ENCODE peak calls at places on chromosomes 2 and 18, in seven cellular contexts. A is anterior cingulate cortex; T is ELR; I is stimulated activated CD8-positive, alpha-beta memory T cell treated with anti-CD3 and anti-CD28 coated beads, Interleukin-15, amount 100 ng/mL, for 24 hours; M is breast epithelium; O is T-helper 2 cell; L is A549. K is an unnamed sample.

GRCh38 chr2:25265802-25266201 is 75.9 kb downstream of the DNMT3A start:
- DNase-seq in A (no peak), T (no peak), I (no peak), M (no peak), O (no peak), L (no peak), K (peak; percentile 8)

GRCh38 chr2:85199692-85200091 is 66.5 kb downstream of the TCF7L1 start:
- DNase-seq in A (no peak), T (no peak), I (no peak), M (no peak), O (no peak), L (no peak), K (no peak)

GRCh38 chr2:238418196-238418998 is 8.3 kb upstream of the ASB1 start:
- DNase-seq in A (no peak), T (no peak), I (no peak), M (peak; percentile 74), O (no peak), L (no peak), K (no peak)

GRCh38 chr2:109422071-109422757 is 191.6 kb downstream of the SEPTIN10 start:
- DNase-seq in A (no peak), T (no peak), I (no peak), M (no peak), O (no peak), L (no peak), K (no peak)

GRCh38 chr18:76923485-76924085 is 101.2 kb downstream of the ZNF236 start:
- DNase-seq in A (no peak), T (peak; percentile 55), I (no peak), M (no peak), O (no peak), L (peak; percentile 61), K (peak; percentile 25)

GRCh38 chr2:107932483-107932882 is 53.8 kb upstream of the SLC5A7 start:
- DNase-seq in A (no peak), T (peak; percentile 34), I (no peak), M (no peak), O (peak; percentile 4), L (no peak), K (no peak)

GRCh38 chr2:228039752-228040534 is 141.5 kb downstream of the SPHKAP start:
- DNase-seq in A (no peak), T (peak; percentile 63), I (no peak), M (no peak), O (peak; percentile 5), L (peak; percentile 51), K (peak; percentile 36)

GRCh38 chr18:51076503-51076902 is 46.5 kb downstream of the SMAD4 start:
- DNase-seq in A (no peak), T (no peak), I (no peak), M (no peak), O (no peak), L (no peak), K (no peak)

GRCh38 chr2:74556159-74556558 is 1.6 kb downstream of the DOK1 start:
- DNase-seq in A (no peak), T (no peak), I (no peak), M (no peak), O (no peak), L (no peak), K (no peak)

GRCh38 chr18:54772081-54772480 is 56.2 kb upstream of the RAB27B start:
- DNase-seq in A (no peak), T (no peak), I (no peak), M (no peak), O (no peak), L (no peak), K (no peak)

GRCh38 chr2:39068757-39069515 is 51.9 kb downstream of the SOS1 start:
- DNase-seq in A (no peak), T (peak; percentile 40), I (no peak), M (no peak), O (peak; percentile 45), L (peak; percentile 14), K (peak; percentile 4)

GRCh38 chr2:57160976-57161375 is 885.6 kb upstream of the VRK2 start:
- DNase-seq in A (no peak), T (peak; percentile 75), I (no peak), M (no peak), O (no peak), L (no peak), K (peak; percentile 20)

GRCh38 chr18:47838396-47838795 is 92.1 kb downstream of the SMAD2 start:
- DNase-seq in A (no peak), T (no peak), I (no peak), M (no peak), O (no peak), L (no peak), K (no peak)

GRCh38 chr2:37324786-37325624 is at the start of gene PRKD3:
- DNase-seq in A (peak; percentile 31), T (peak; percentile 72), I (peak; percentile 29), M (peak; percentile 64), O (peak; percentile 79), L (peak; percentile 66), K (peak; percentile 59)

GRCh38 chr2:240452471-240453256 is 17.2 kb downstream of the GPC1 start:
- DNase-seq in A (no peak), T (peak; percentile 71), I (no peak), M (no peak), O (no peak), L (peak; percentile 53), K (peak; percentile 49)

GRCh38 chr2:205568620-205569019 is 113.7 kb upstream of the NRP2 start:
- DNase-seq in A (no peak), T (no peak), I (no peak), M (no peak), O (no peak), L (no peak), K (no peak)

GRCh38 chr2:18934886-18935285 is 345.5 kb upstream of the NT5C1B start:
- DNase-seq in A (no peak), T (peak; percentile 11), I (no peak), M (no peak), O (no peak), L (no peak), K (no peak)

GRCh38 chr2:12717988-12718661 is 1.4 kb downstream of the TRIB2 start:
- DNase-seq in A (no peak), T (peak; percentile 63), I (no peak), M (peak; percentile 30), O (peak; percentile 65), L (no peak), K (peak; percentile 53)

GRCh38 chr18:10949655-10950054 is 199.7 kb downstream of the PIEZO2 start:
- DNase-seq in A (no peak), T (no peak), I (no peak), M (no peak), O (no peak), L (no peak), K (peak; percentile 31)

GRCh38 chr2:12433641-12433990 is 283.1 kb upstream of the TRIB2 start:
- DNase-seq in A (no peak), T (no peak), I (no peak), M (no peak), O (no peak), L (no peak), K (no peak)

GRCh38 chr18:74518456-74519315 is 15.6 kb upstream of the CNDP1 start:
- DNase-seq in A (no peak), T (no peak), I (no peak), M (no peak), O (no peak), L (no peak), K (no peak)

GRCh38 chr2:11417946-11418585 is 47.9 kb downstream of the E2F6 start:
- DNase-seq in A (no peak), T (peak; percentile 38), I (no peak), M (no peak), O (no peak), L (peak; percentile 71), K (no peak)

GRCh38 chr2:174797792-174798276 is 33.6 kb upstream of the CHRNA1 start:
- DNase-seq in A (no peak), T (no peak), I (no peak), M (no peak), O (no peak), L (no peak), K (no peak)

GRCh38 chr2:150484461-150484931 is 3.0 kb downstream of the RND3 start:
- DNase-seq in A (no peak), T (peak; percentile 45), I (no peak), M (no peak), O (no peak), L (no peak), K (peak; percentile 48)

GRCh38 chr18:34543356-34543755 is 166.7 kb upstream of the DTNA start:
- DNase-seq in A (no peak), T (no peak), I (no peak), M (no peak), O (no peak), L (no peak), K (no peak)

GRCh38 chr2:68569604-68570003 is 73.8 kb upstream of the PROKR1 start:
- DNase-seq in A (no peak), T (peak; percentile 63), I (no peak), M (no peak), O (no peak), L (no peak), K (peak; percentile 25)

GRCh38 chr18:32974421-32975165 is 201.8 kb upstream of the KLHL14 start:
- DNase-seq in A (no peak), T (no peak), I (no peak), M (no peak), O (peak; percentile 62), L (no peak), K (no peak)

GRCh38 chr2:77161009-77161408 is 361.2 kb downstream of the LRRTM4 start:
- DNase-seq in A (no peak), T (peak; percentile 7), I (no peak), M (no peak), O (no peak), L (no peak), K (peak; percentile 12)

GRCh38 chr2:142778289-142778688 is 99.2 kb upstream of the KYNU start:
- DNase-seq in A (no peak), T (no peak), I (no peak), M (no peak), O (no peak), L (no peak), K (peak; percentile 55)